ENCODE peak calls at places on chromosomes 6 and 20, in four cellular contexts. R is HAP-1, E is SHP77, M is Calu3. U is an unnamed sample.

GRCh38 chr6:5095236-5095635 is 10.1 kb downstream of the PPP1R3G start:
- DNase-seq in R (no peak), E (no peak), M (no peak), U (no peak)

GRCh38 chr6:155880905-155881304 is 425.3 kb upstream of the NOX3 start:
- DNase-seq in R (no peak), E (no peak), M (no peak), U (no peak)

GRCh38 chr20:44464514-44464913 is 11.2 kb upstream of the TTPAL start:
- DNase-seq in R (no peak), E (no peak), M (no peak), U (no peak)

GRCh38 chr6:162538643-162539064 is 188.9 kb downstream of the PRKN start:
- DNase-seq in R (peak; percentile 29), E (peak; percentile 24), M (no peak), U (no peak)

GRCh38 chr6:107237992-107238660 is 122.8 kb upstream of the BEND3 start:
- DNase-seq in R (no peak), E (no peak), M (no peak), U (no peak)

GRCh38 chr6:26196846-26197683 is 109.8 kb downstream of the HFE start:
- DNase-seq in R (peak; percentile 89), E (peak; percentile 90), M (peak; percentile 84), U (peak; percentile 94)

GRCh38 chr20:52231230-52231746 is 39.7 kb upstream of the ZFP64 start:
- DNase-seq in R (no peak), E (no peak), M (peak; percentile 8), U (no peak)

GRCh38 chr6:133806358-133806757 is 82.6 kb upstream of the TCF21 start:
- DNase-seq in R (no peak), E (no peak), M (no peak), U (no peak)

GRCh38 chr6:41271901-41272395 is 14.5 kb downstream of the TREM1 start:
- DNase-seq in R (no peak), E (no peak), M (no peak), U (no peak)

GRCh38 chr6:25660512-25660911 is 8.5 kb downstream of the SCGN start:
- DNase-seq in R (no peak), E (peak; percentile 81), M (peak; percentile 62), U (peak; percentile 4)

GRCh38 chr6:33977606-33978438 is 168.1 kb downstream of the GRM4 start:
- DNase-seq in R (peak; percentile 1), E (no peak), M (no peak), U (no peak)

GRCh38 chr20:24962182-24962492 is 13.1 kb downstream of the CST7 start:
- DNase-seq in R (no peak), E (no peak), M (no peak), U (no peak)

GRCh38 chr6:32109114-32109764 is at the start of gene TNXB:
- DNase-seq in R (no peak), E (no peak), M (no peak), U (no peak)